ENCODE peak calls at places on chromosomes 16 and 17, in ten cellular contexts. One of them, this sample, is unnamed.

GRCh38 chr17:37713028-37713431 is 31.8 kb downstream of the HNF1B start:
- DNase-seq in sigmoid colon: no peak
- DNase-seq in gastrocnemius medialis: no peak
- DNase-seq in ovary: no peak
- DNase-seq in uterus: no peak
- DNase-seq in heart left ventricle: no peak
- DNase-seq in IMR-90: no peak
- DNase-seq in suprapubic skin: no peak
- DNase-seq in HCT116: no peak
- DNase-seq in lower leg skin: no peak
- DNase-seq in this sample: no peak

GRCh38 chr16:81697321-81697885 is 81.7 kb upstream of the PLCG2 start:
- DNase-seq in ovary: no peak
- DNase-seq in suprapubic skin: no peak
- DNase-seq in heart left ventricle: no peak
- DNase-seq in lower leg skin: no peak
- DNase-seq in gastrocnemius medialis: no peak
- DNase-seq in IMR-90: peak; percentile 54
- DNase-seq in sigmoid colon: no peak
- DNase-seq in HCT116: peak; percentile 51
- DNase-seq in uterus: peak; percentile 36
- DNase-seq in this sample: no peak

GRCh38 chr16:86167061-86167460 is 268.1 kb downstream of the IRF8 start:
- DNase-seq in lower leg skin: no peak
- DNase-seq in uterus: no peak
- DNase-seq in heart left ventricle: no peak
- DNase-seq in ovary: no peak
- DNase-seq in IMR-90: no peak
- DNase-seq in gastrocnemius medialis: no peak
- DNase-seq in suprapubic skin: no peak
- DNase-seq in HCT116: no peak
- DNase-seq in sigmoid colon: peak; percentile 81
- DNase-seq in this sample: no peak

GRCh38 chr16:89121691-89122321 is 28.2 kb downstream of the ACSF3 start:
- DNase-seq in gastrocnemius medialis: no peak
- DNase-seq in IMR-90: no peak
- DNase-seq in HCT116: no peak
- DNase-seq in ovary: no peak
- DNase-seq in lower leg skin: no peak
- DNase-seq in heart left ventricle: no peak
- DNase-seq in sigmoid colon: no peak
- DNase-seq in uterus: no peak
- DNase-seq in suprapubic skin: no peak
- DNase-seq in this sample: no peak

GRCh38 chr17:64448665-64449512 is at the start of gene MILR1:
- DNase-seq in HCT116: peak; percentile 65
- DNase-seq in uterus: peak; percentile 52
- DNase-seq in gastrocnemius medialis: peak; percentile 24
- DNase-seq in suprapubic skin: peak; percentile 66
- DNase-seq in heart left ventricle: peak; percentile 33
- DNase-seq in IMR-90: peak; percentile 65
- DNase-seq in sigmoid colon: peak; percentile 71
- DNase-seq in lower leg skin: no peak
- DNase-seq in ovary: no peak
- DNase-seq in this sample: no peak

GRCh38 chr17:45440161-45440859 is 7.6 kb upstream of the ARHGAP27 start:
- DNase-seq in HCT116: no peak
- DNase-seq in IMR-90: no peak
- DNase-seq in ovary: no peak
- DNase-seq in sigmoid colon: peak; percentile 34
- DNase-seq in gastrocnemius medialis: no peak
- DNase-seq in lower leg skin: no peak
- DNase-seq in uterus: no peak
- DNase-seq in heart left ventricle: no peak
- DNase-seq in suprapubic skin: peak; percentile 75
- DNase-seq in this sample: no peak

GRCh38 chr17:4187076-4187475 is 44.1 kb downstream of the CYB5D2 start:
- DNase-seq in lower leg skin: no peak
- DNase-seq in ovary: peak; percentile 43
- DNase-seq in gastrocnemius medialis: no peak
- DNase-seq in HCT116: no peak
- DNase-seq in uterus: peak; percentile 77
- DNase-seq in suprapubic skin: peak; percentile 62
- DNase-seq in sigmoid colon: no peak
- DNase-seq in IMR-90: no peak
- DNase-seq in heart left ventricle: no peak
- DNase-seq in this sample: no peak

GRCh38 chr16:81647527-81647926 is 131.6 kb upstream of the PLCG2 start:
- DNase-seq in sigmoid colon: no peak
- DNase-seq in heart left ventricle: no peak
- DNase-seq in lower leg skin: no peak
- DNase-seq in ovary: no peak
- DNase-seq in gastrocnemius medialis: no peak
- DNase-seq in HCT116: peak; percentile 76
- DNase-seq in IMR-90: peak; percentile 84
- DNase-seq in suprapubic skin: no peak
- DNase-seq in uterus: no peak
- DNase-seq in this sample: no peak

GRCh38 chr17:4861052-4861451 is 27.9 kb downstream of the MINK1 start:
- DNase-seq in ovary: no peak
- DNase-seq in uterus: no peak
- DNase-seq in HCT116: no peak
- DNase-seq in gastrocnemius medialis: no peak
- DNase-seq in IMR-90: no peak
- DNase-seq in heart left ventricle: no peak
- DNase-seq in suprapubic skin: no peak
- DNase-seq in sigmoid colon: no peak
- DNase-seq in lower leg skin: no peak
- DNase-seq in this sample: no peak

GRCh38 chr17:77437017-77437416 is 296.2 kb downstream of the SEC14L1 start:
- DNase-seq in gastrocnemius medialis: no peak
- DNase-seq in IMR-90: peak; percentile 80
- DNase-seq in HCT116: no peak
- DNase-seq in lower leg skin: no peak
- DNase-seq in sigmoid colon: peak; percentile 82
- DNase-seq in heart left ventricle: peak; percentile 75
- DNase-seq in ovary: peak; percentile 78
- DNase-seq in suprapubic skin: no peak
- DNase-seq in uterus: no peak
- DNase-seq in this sample: no peak

GRCh38 chr17:19958023-19958422 is 19.6 kb downstream of the AKAP10 start:
- DNase-seq in gastrocnemius medialis: no peak
- DNase-seq in IMR-90: peak; percentile 96
- DNase-seq in heart left ventricle: no peak
- DNase-seq in ovary: no peak
- DNase-seq in sigmoid colon: no peak
- DNase-seq in suprapubic skin: no peak
- DNase-seq in HCT116: peak; percentile 32
- DNase-seq in lower leg skin: no peak
- DNase-seq in uterus: no peak
- DNase-seq in this sample: no peak

GRCh38 chr17:59830007-59830630 is 62.6 kb downstream of the TUBD1 start:
- DNase-seq in IMR-90: peak; percentile 63
- DNase-seq in heart left ventricle: no peak
- DNase-seq in uterus: no peak
- DNase-seq in lower leg skin: peak; percentile 83
- DNase-seq in suprapubic skin: no peak
- DNase-seq in sigmoid colon: no peak
- DNase-seq in ovary: no peak
- DNase-seq in gastrocnemius medialis: no peak
- DNase-seq in HCT116: no peak
- DNase-seq in this sample: no peak

GRCh38 chr16:1208239-1208830 is 16.7 kb downstream of the TPSG1 start:
- DNase-seq in heart left ventricle: no peak
- DNase-seq in IMR-90: no peak
- DNase-seq in suprapubic skin: no peak
- DNase-seq in sigmoid colon: no peak
- DNase-seq in HCT116: no peak
- DNase-seq in ovary: no peak
- DNase-seq in uterus: no peak
- DNase-seq in lower leg skin: no peak
- DNase-seq in gastrocnemius medialis: no peak
- DNase-seq in this sample: no peak

GRCh38 chr17:32276217-32276616 is 10.6 kb downstream of the RHBDL3 start:
- DNase-seq in suprapubic skin: no peak
- DNase-seq in sigmoid colon: no peak
- DNase-seq in ovary: peak; percentile 48
- DNase-seq in IMR-90: no peak
- DNase-seq in uterus: peak; percentile 36
- DNase-seq in gastrocnemius medialis: no peak
- DNase-seq in lower leg skin: no peak
- DNase-seq in HCT116: no peak
- DNase-seq in heart left ventricle: no peak
- DNase-seq in this sample: no peak

GRCh38 chr16:3988824-3989223 is 108.3 kb upstream of the CREBBP start:
- DNase-seq in IMR-90: no peak
- DNase-seq in heart left ventricle: no peak
- DNase-seq in HCT116: no peak
- DNase-seq in suprapubic skin: no peak
- DNase-seq in lower leg skin: no peak
- DNase-seq in ovary: no peak
- DNase-seq in gastrocnemius medialis: no peak
- DNase-seq in sigmoid colon: no peak
- DNase-seq in uterus: no peak
- DNase-seq in this sample: no peak

GRCh38 chr17:80668375-80669149 is 123.9 kb downstream of the RPTOR start:
- DNase-seq in suprapubic skin: no peak
- DNase-seq in sigmoid colon: no peak
- DNase-seq in HCT116: no peak
- DNase-seq in IMR-90: no peak
- DNase-seq in uterus: no peak
- DNase-seq in heart left ventricle: no peak
- DNase-seq in ovary: no peak
- DNase-seq in gastrocnemius medialis: no peak
- DNase-seq in lower leg skin: no peak
- DNase-seq in this sample: no peak

GRCh38 chr17:80665792-80666191 is 121.2 kb downstream of the RPTOR start:
- DNase-seq in lower leg skin: no peak
- DNase-seq in sigmoid colon: no peak
- DNase-seq in uterus: no peak
- DNase-seq in HCT116: no peak
- DNase-seq in IMR-90: no peak
- DNase-seq in gastrocnemius medialis: no peak
- DNase-seq in heart left ventricle: no peak
- DNase-seq in ovary: no peak
- DNase-seq in suprapubic skin: no peak
- DNase-seq in this sample: no peak

GRCh38 chr17:80667462-80668277 is 123.0 kb downstream of the RPTOR start:
- DNase-seq in IMR-90: no peak
- DNase-seq in uterus: no peak
- DNase-seq in sigmoid colon: no peak
- DNase-seq in ovary: no peak
- DNase-seq in HCT116: no peak
- DNase-seq in gastrocnemius medialis: no peak
- DNase-seq in heart left ventricle: no peak
- DNase-seq in suprapubic skin: no peak
- DNase-seq in lower leg skin: no peak
- DNase-seq in this sample: no peak

GRCh38 chr17:80664217-80664780 is 119.7 kb downstream of the RPTOR start:
- DNase-seq in sigmoid colon: no peak
- DNase-seq in ovary: no peak
- DNase-seq in gastrocnemius medialis: no peak
- DNase-seq in suprapubic skin: no peak
- DNase-seq in uterus: no peak
- DNase-seq in heart left ventricle: no peak
- DNase-seq in HCT116: no peak
- DNase-seq in lower leg skin: no peak
- DNase-seq in IMR-90: no peak
- DNase-seq in this sample: no peak

DNA sequence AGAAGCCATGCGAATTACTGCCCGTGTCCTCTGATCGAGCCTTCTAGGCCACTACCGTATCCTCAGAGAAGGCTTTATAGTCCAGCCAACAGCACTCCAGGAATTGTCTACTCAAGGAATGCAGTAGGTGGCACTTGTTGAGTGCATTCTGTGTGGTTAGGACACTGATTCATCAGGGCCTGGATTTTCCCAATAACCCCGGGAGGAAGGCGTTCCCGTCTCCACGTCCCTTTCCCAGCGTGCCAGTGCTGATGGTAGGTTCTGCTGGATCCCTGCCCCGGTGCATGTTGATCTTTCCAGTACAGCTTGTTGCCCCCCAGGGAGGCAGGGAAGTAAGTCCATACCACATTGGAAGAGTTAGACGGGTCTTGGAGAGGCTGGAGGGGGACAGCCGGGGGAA is 122.2 kb downstream of the RPTOR start:
- DNase-seq in uterus: no peak
- DNase-seq in sigmoid colon: no peak
- DNase-seq in HCT116: no peak
- DNase-seq in ovary: no peak
- DNase-seq in IMR-90: no peak
- DNase-seq in gastrocnemius medialis: no peak
- DNase-seq in heart left ventricle: no peak
- DNase-seq in suprapubic skin: no peak
- DNase-seq in lower leg skin: no peak
- DNase-seq in this sample: no peak
- TF ChIP-seq POLR2A in uterus: no peak
- TF ChIP-seq POLR2A in sigmoid colon: no peak
- TF ChIP-seq POLR2A in HCT116: no peak
- TF ChIP-seq POLR2A in ovary: no peak
- TF ChIP-seq POLR2A in IMR-90: no peak
- TF ChIP-seq POLR2A in gastrocnemius medialis: no peak
- TF ChIP-seq POLR2A in heart left ventricle: no peak
- TF ChIP-seq POLR2A in suprapubic skin: no peak
- TF ChIP-seq POLR2A in lower leg skin: no peak
- TF ChIP-seq POLR2A in this sample: no peak

GRCh38 chr16:57628008-57628781 is at the start of gene ADGRG1:
- DNase-seq in gastrocnemius medialis: no peak
- DNase-seq in lower leg skin: peak; percentile 93
- DNase-seq in suprapubic skin: peak; percentile 82
- DNase-seq in heart left ventricle: peak; percentile 73
- DNase-seq in sigmoid colon: peak; percentile 81
- DNase-seq in ovary: peak; percentile 63
- DNase-seq in uterus: peak; percentile 92
- DNase-seq in IMR-90: peak; percentile 97
- DNase-seq in HCT116: peak; percentile 71
- DNase-seq in this sample: no peak
- TF ChIP-seq POLR2A in gastrocnemius medialis: peak; percentile 43
- TF ChIP-seq POLR2A in lower leg skin: no peak
- TF ChIP-seq POLR2A in suprapubic skin: peak; percentile 32
- TF ChIP-seq POLR2A in heart left ventricle: peak; percentile 72
- TF ChIP-seq POLR2A in sigmoid colon: peak; percentile 32
- TF ChIP-seq POLR2A in ovary: no peak
- TF ChIP-seq POLR2A in uterus: peak; percentile 68
- TF ChIP-seq POLR2A in IMR-90: peak; percentile 47
- TF ChIP-seq POLR2A in HCT116: no peak
- TF ChIP-seq POLR2A in this sample: peak; percentile 33

GRCh38 chr16:29820730-29821662 is 734 bp downstream of the MVP start:
- DNase-seq in heart left ventricle: no peak
- DNase-seq in ovary: peak; percentile 78
- DNase-seq in uterus: peak; percentile 63
- DNase-seq in suprapubic skin: no peak
- DNase-seq in IMR-90: no peak
- DNase-seq in sigmoid colon: no peak
- DNase-seq in gastrocnemius medialis: no peak
- DNase-seq in HCT116: no peak
- DNase-seq in lower leg skin: no peak
- DNase-seq in this sample: no peak
- TF ChIP-seq POLR2A in heart left ventricle: no peak
- TF ChIP-seq POLR2A in ovary: no peak
- TF ChIP-seq POLR2A in uterus: peak; percentile 31
- TF ChIP-seq POLR2A in suprapubic skin: no peak
- TF ChIP-seq POLR2A in IMR-90: no peak
- TF ChIP-seq POLR2A in sigmoid colon: peak; percentile 63
- TF ChIP-seq POLR2A in gastrocnemius medialis: peak; percentile 13
- TF ChIP-seq POLR2A in HCT116: peak; percentile 6
- TF ChIP-seq POLR2A in lower leg skin: no peak
- TF ChIP-seq POLR2A in this sample: no peak

GRCh38 chr17:43125133-43125966 is at the start of gene BRCA1:
- DNase-seq in gastrocnemius medialis: peak; percentile 90
- DNase-seq in IMR-90: peak; percentile 99
- DNase-seq in suprapubic skin: peak; percentile 94
- DNase-seq in HCT116: peak; percentile 99
- DNase-seq in uterus: peak; percentile 95
- DNase-seq in sigmoid colon: peak; percentile 97
- DNase-seq in lower leg skin: peak; percentile 97
- DNase-seq in heart left ventricle: peak; percentile 92
- DNase-seq in ovary: peak; percentile 93
- DNase-seq in this sample: peak; percentile 97
- TF ChIP-seq POLR2A in gastrocnemius medialis: peak; percentile 21
- TF ChIP-seq POLR2A in IMR-90: peak; percentile 73
- TF ChIP-seq POLR2A in suprapubic skin: peak; percentile 66
- TF ChIP-seq POLR2A in HCT116: peak; percentile 64
- TF ChIP-seq POLR2A in uterus: no peak
- TF ChIP-seq POLR2A in sigmoid colon: peak; percentile 15
- TF ChIP-seq POLR2A in lower leg skin: no peak
- TF ChIP-seq POLR2A in heart left ventricle: peak; percentile 42
- TF ChIP-seq POLR2A in ovary: peak; percentile 41
- TF ChIP-seq POLR2A in this sample: no peak

This sample was measured in esophagus muscularis mucosa.